ENCODE peak calls at places on chromosome 9, in ten cellular contexts. V is mesothelial cell of epicardium, X is stomach, C is fibroblast of lung, R is GM06990, E is nephron progenitor cell, W is gastrocnemius medialis, I is MM.1S, F is WTC11, M is fibroblast of pulmonary artery. B is an unnamed sample.

GRCh38 chr9:91415290-91415689 is 8.3 kb downstream of the NFIL3 start:
- DNase-seq in M (no peak), I (no peak), W (no peak), E (no peak), R (no peak), C (no peak), X (no peak), V (no peak), F (no peak), B (no peak)

GRCh38 chr9:26565131-26565530 is 327.5 kb downstream of the CAAP1 start:
- DNase-seq in I (no peak), C (no peak), V (no peak), E (no peak), W (no peak), M (no peak), F (no peak), R (no peak), X (no peak), B (no peak)

GRCh38 chr9:128249914-128250838 is 25.6 kb downstream of the GOLGA2 start:
- DNase-seq in X (peak), I (peak), F (peak), R (peak), W (peak), M (peak), C (peak), V (peak), E (peak), B (peak)

GRCh38 chr9:4740623-4741364 is at the start of gene AK3:
- DNase-seq in C (peak), M (peak), X (peak), E (peak), W (peak), R (peak), I (peak), V (peak), F (peak), B (peak)

GRCh38 chr9:81002242-81002641 is 687.1 kb downstream of the TLE1 start:
- DNase-seq in X (no peak), F (no peak), W (no peak), R (no peak), M (no peak), V (no peak), E (no peak), I (peak), C (no peak), B (no peak)

GRCh38 chr9:129352157-129352870 is 174.3 kb upstream of the IER5L start:
- DNase-seq in C (no peak), V (no peak), I (no peak), W (no peak), F (peak), R (no peak), E (peak), X (no peak), M (no peak), B (no peak)

GRCh38 chr9:87383341-87384150 is 114.1 kb upstream of the DAPK1 start:
- DNase-seq in M (no peak), I (no peak), E (no peak), F (no peak), R (no peak), C (no peak), X (no peak), V (no peak), W (no peak), B (no peak)

GRCh38 chr9:111301195-111301594 is 28.8 kb downstream of the OR2K2 start:
- DNase-seq in R (no peak), C (peak), F (no peak), W (no peak), E (no peak), V (no peak), I (no peak), X (no peak), M (peak), B (no peak)

GRCh38 chr9:97666907-97667686 is 30.0 kb downstream of the XPA start:
- DNase-seq in M (no peak), C (no peak), R (no peak), V (no peak), E (no peak), X (no peak), W (no peak), I (no peak), F (no peak), B (no peak)
- TF ChIP-seq CTCF in M (no peak), C (no peak), R (no peak), V (no peak), E (no peak), X (no peak), W (no peak), I (no peak), F (no peak), B (no peak)

GRCh38 chr9:11233693-11234092 is 620.9 kb upstream of the PTPRD start:
- DNase-seq in F (no peak), R (no peak), W (no peak), E (no peak), M (no peak), I (no peak), V (no peak), X (no peak), C (no peak), B (no peak)

DNA sequence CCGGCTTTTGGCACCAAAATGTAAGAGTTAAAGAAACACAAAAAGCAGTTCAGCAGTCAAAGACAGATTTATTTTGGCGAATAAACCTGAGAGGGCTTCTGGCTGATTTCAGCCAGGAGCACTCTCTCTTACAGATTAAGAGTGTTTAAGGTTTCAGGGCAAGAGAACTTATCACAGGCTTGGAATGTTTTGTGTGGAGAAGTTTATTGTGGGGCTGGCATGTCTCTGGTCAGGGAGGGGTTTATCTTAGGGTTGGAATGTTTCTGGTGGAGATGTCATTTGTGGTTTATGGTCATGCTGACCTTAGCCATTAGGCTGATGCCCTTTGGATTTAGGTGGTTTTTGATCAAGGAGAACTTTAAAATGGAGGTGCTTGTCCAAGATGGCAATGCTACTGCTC is 622.3 kb upstream of the PTPRD start:
- DNase-seq in V (no peak), I (no peak), F (no peak), E (no peak), C (no peak), W (no peak), M (no peak), R (no peak), X (no peak), B (no peak)
- TF ChIP-seq CTCF in V (no peak), I (no peak), F (no peak), E (no peak), C (no peak), W (no peak), M (no peak), R (no peak), X (no peak), B (no peak)

GRCh38 chr9:137281345-137282116 is 4.0 kb downstream of the TOR4A start:
- DNase-seq in V (no peak), F (peak), W (no peak), M (no peak), X (no peak), E (peak), R (no peak), C (no peak), I (no peak), B (no peak)

GRCh38 chr9:137279741-137280477 is 2.4 kb downstream of the TOR4A start:
- DNase-seq in W (no peak), R (peak), C (no peak), I (no peak), V (peak), X (no peak), M (no peak), E (no peak), F (no peak), B (no peak)

GRCh38 chr9:137278913-137279711 is 1.6 kb downstream of the TOR4A start:
- DNase-seq in I (no peak), M (no peak), W (no peak), E (no peak), V (peak), C (no peak), X (no peak), R (peak), F (no peak), B (no peak)

GRCh38 chr9:137278061-137278912 is 761 bp downstream of the TOR4A start:
- DNase-seq in V (peak), I (no peak), M (peak), X (no peak), E (no peak), F (peak), C (no peak), W (no peak), R (peak), B (no peak)

GRCh38 chr9:137280478-137281344 is 3.2 kb downstream of the TOR4A start:
- DNase-seq in V (peak), R (no peak), X (no peak), C (peak), M (peak), I (no peak), W (no peak), E (peak), F (peak), B (no peak)
- TF ChIP-seq CTCF in V (peak), R (no peak), X (no peak), C (peak), M (peak), I (no peak), W (no peak), E (peak), F (peak), B (peak)

GRCh38 chr9:1332161-1332560 is 282.0 kb downstream of the DMRT2 start:
- DNase-seq in X (no peak), I (no peak), V (no peak), E (no peak), W (no peak), F (no peak), M (peak), C (no peak), R (no peak), B (no peak)

GRCh38 chr9:1331546-1331945 is 281.4 kb downstream of the DMRT2 start:
- DNase-seq in I (no peak), C (no peak), E (no peak), F (no peak), R (no peak), V (no peak), M (no peak), W (no peak), X (no peak), B (no peak)

GRCh38 chr9:1335174-1335573 is 285.0 kb downstream of the DMRT2 start:
- DNase-seq in M (no peak), E (no peak), V (no peak), C (no peak), X (no peak), W (no peak), F (no peak), I (no peak), R (no peak), B (no peak)

GRCh38 chr9:1337169-1337568 is 287.0 kb downstream of the DMRT2 start:
- DNase-seq in F (no peak), M (no peak), E (no peak), C (no peak), R (no peak), W (no peak), V (no peak), I (no peak), X (no peak), B (no peak)
- TF ChIP-seq CTCF in F (no peak), M (no peak), E (no peak), C (no peak), R (peak), W (no peak), V (no peak), I (no peak), X (no peak), B (no peak)

GRCh38 chr9:112332674-112332976 is 794 bp downstream of the PTBP3 start:
- DNase-seq in R (no peak), E (no peak), X (no peak), W (no peak), I (no peak), M (no peak), C (no peak), V (no peak), F (no peak), B (no peak)
- TF ChIP-seq CTCF in R (no peak), E (no peak), X (no peak), W (no peak), I (no peak), M (peak), C (peak), V (no peak), F (no peak), B (peak)

DNA sequence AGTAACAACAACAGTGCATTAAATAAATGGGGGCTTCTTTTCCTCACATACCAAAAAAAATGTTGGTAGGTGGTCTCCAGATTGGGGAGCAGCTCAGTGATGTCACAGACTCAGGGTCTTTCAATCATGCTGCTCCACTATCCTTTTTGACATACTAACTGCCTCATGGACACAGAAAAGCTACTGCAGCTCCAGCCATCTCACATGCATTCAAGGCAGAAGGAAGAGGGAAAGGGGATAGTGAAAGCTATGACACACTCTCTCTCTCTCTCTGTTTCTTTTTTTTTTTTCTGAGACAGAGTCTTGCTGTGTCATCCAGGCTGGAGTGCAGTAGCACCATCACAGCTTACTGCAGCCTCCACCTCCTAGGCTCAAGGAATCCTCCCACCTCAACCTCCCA is 7.9 kb upstream of the ADGRD2 start:
- DNase-seq in X (no peak), E (no peak), I (no peak), R (no peak), V (no peak), M (no peak), F (no peak), W (no peak), C (no peak), B (no peak)
- TF ChIP-seq CTCF in X (no peak), E (no peak), I (no peak), R (no peak), V (no peak), M (no peak), F (no peak), W (no peak), C (no peak), B (no peak)

GRCh38 chr9:138121438-138122050 is 244.0 kb downstream of the CACNA1B start:
- DNase-seq in R (no peak), I (no peak), C (no peak), M (no peak), V (no peak), F (no peak), E (no peak), X (no peak), W (no peak), B (no peak)
- TF ChIP-seq CTCF in R (no peak), I (no peak), C (no peak), M (no peak), V (no peak), F (no peak), E (no peak), X (no peak), W (no peak), B (no peak)

DNA sequence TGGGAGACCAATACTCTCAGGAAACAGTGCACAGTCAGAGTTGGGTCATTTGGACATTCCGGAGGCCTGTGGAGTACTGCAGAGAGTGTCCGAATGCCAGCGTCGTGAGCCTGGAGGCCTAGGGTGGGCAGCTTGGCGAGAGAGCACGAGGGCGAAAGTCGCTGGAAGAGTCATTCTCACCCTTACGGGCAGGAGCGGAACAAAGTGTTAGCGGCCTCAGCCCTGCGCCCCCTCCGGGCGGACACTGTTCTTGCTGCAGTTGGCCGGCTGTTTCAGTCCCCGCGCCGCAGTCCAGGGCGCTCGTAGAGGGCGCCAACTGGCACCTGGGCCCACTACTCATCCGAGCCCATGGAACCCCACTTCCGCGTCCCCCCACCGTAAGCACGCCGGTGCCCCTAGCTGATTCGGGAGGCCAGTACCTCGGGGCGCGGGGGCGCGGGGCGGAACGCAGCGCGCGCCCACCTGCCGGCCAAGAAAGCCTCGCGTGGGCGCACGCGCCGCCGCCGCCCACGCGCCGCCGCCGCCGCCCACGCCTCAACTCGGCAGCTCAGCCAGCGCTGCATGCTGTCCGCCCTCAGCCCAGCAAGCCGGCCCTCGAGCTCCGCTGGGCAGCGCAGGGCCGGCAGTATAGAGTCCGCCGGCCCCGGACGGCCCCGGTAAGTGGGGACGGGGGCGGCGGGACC is 99.7 kb upstream of the CCL21 start:
- DNase-seq in C (peak), M (peak), V (no peak), F (peak), R (no peak), W (no peak), I (no peak), E (peak), X (no peak), B (peak)
- TF ChIP-seq CTCF in C (peak), M (peak), V (peak), F (no peak), R (no peak), W (no peak), I (no peak), E (peak), X (no peak), B (peak)

B was measured in progenitor cell of endocrine pancreas.